ENCODE peak calls at places on chromosomes 11 and 22, in nine cellular contexts. Z is tibial nerve; D is CD8-positive, alpha-beta T cell; J is brain microvascular endothelial cell; V is cardiac muscle cell; W is fibroblast of lung; A is upper lobe of right lung; M is keratinocyte; X is AG04450. C is an unnamed sample.

GRCh38 chr11:83361831-83362230 is 75.7 kb upstream of the CCDC90B start:
- DNase-seq in M (no peak), W (no peak), X (no peak), D (no peak), J (no peak), A (no peak), Z (no peak), V (no peak), C (no peak)

GRCh38 chr22:39133871-39134270 is 18.6 kb downstream of the CBX7 start:
- DNase-seq in Z (no peak), M (no peak), V (no peak), A (no peak), X (no peak), W (no peak), J (no peak), D (no peak), C (no peak)

GRCh38 chr11:67265633-67266423 is 445 bp upstream of the GRK2 start:
- DNase-seq in D (peak), W (peak), Z (peak), A (peak), M (no peak), X (no peak), V (peak), J (no peak), C (no peak)

GRCh38 chr11:1563697-1564534 is 8.2 kb downstream of the DUSP8 start:
- DNase-seq in A (peak), V (no peak), D (no peak), W (no peak), X (no peak), Z (no peak), M (no peak), J (no peak), C (no peak)

GRCh38 chr11:130170345-130170744 is 10.8 kb downstream of the ST14 start:
- DNase-seq in Z (no peak), D (no peak), V (no peak), J (no peak), W (no peak), A (no peak), X (no peak), M (no peak), C (no peak)

GRCh38 chr11:556175-556699 is 4.3 kb downstream of the LMNTD2 start:
- DNase-seq in Z (no peak), V (no peak), D (no peak), J (no peak), W (no peak), M (no peak), X (no peak), A (no peak), C (no peak)

GRCh38 chr11:74579577-74580270 is 12.7 kb upstream of the POLD3 start:
- DNase-seq in J (no peak), Z (no peak), W (no peak), V (no peak), M (no peak), D (no peak), A (no peak), X (no peak), C (no peak)

GRCh38 chr11:36240746-36241295 is 48.4 kb downstream of the COMMD9 start:
- DNase-seq in J (no peak), A (no peak), W (no peak), V (no peak), X (no peak), Z (no peak), M (no peak), D (no peak), C (no peak)

GRCh38 chr11:46381046-46381835 is at the start of gene MDK:
- DNase-seq in V (peak), J (no peak), D (no peak), Z (no peak), W (no peak), M (no peak), A (no peak), X (no peak), C (no peak)

GRCh38 chr11:79493555-79494171 is 52.8 kb upstream of the TENM4 start:
- DNase-seq in J (peak), Z (peak), W (peak), M (peak), V (peak), D (no peak), X (peak), A (peak), C (no peak)

GRCh38 chr11:118646393-118646792 is 33.1 kb downstream of the TREH start:
- DNase-seq in J (no peak), D (no peak), A (no peak), X (no peak), V (peak), Z (no peak), W (no peak), M (no peak), C (no peak)

GRCh38 chr11:128775513-128775912 is 81.6 kb downstream of the FLI1 start:
- DNase-seq in D (no peak), M (no peak), Z (no peak), V (peak), W (peak), X (no peak), A (no peak), J (peak), C (no peak)

GRCh38 chr22:21707677-21708076 is 27.9 kb downstream of the YPEL1 start:
- DNase-seq in D (no peak), Z (no peak), A (no peak), W (no peak), V (peak), M (no peak), J (no peak), X (no peak), C (no peak)

GRCh38 chr11:83401506-83402225 is 115.5 kb upstream of the CCDC90B start:
- DNase-seq in M (no peak), J (no peak), V (no peak), Z (no peak), W (no peak), D (no peak), X (no peak), A (no peak), C (no peak)

GRCh38 chr11:90701040-90701439 is 478.2 kb upstream of the CHORDC1 start:
- DNase-seq in D (no peak), A (no peak), M (no peak), Z (no peak), W (no peak), X (no peak), V (no peak), J (peak), C (no peak)

GRCh38 chr11:22539851-22540376 is 85.7 kb downstream of the FANCF start:
- DNase-seq in W (peak), J (peak), A (no peak), X (no peak), Z (peak), D (no peak), M (no peak), V (peak), C (no peak)

GRCh38 chr11:17703951-17704350 is 15.4 kb upstream of the MYOD1 start:
- DNase-seq in A (no peak), M (no peak), V (peak), X (no peak), J (peak), D (no peak), Z (no peak), W (peak), C (no peak)

GRCh38 chr22:20586403-20586745 is 79.0 kb downstream of the MED15 start:
- DNase-seq in X (no peak), V (no peak), W (no peak), M (no peak), J (no peak), D (no peak), Z (no peak), A (peak), C (no peak)

GRCh38 chr22:43242627-43243026 is 55.7 kb upstream of the TTLL12 start:
- DNase-seq in D (no peak), W (no peak), Z (no peak), X (no peak), J (no peak), M (no peak), V (no peak), A (no peak), C (no peak)

GRCh38 chr11:102115557-102115956 is 5.3 kb downstream of the YAP1 start:
- DNase-seq in D (no peak), Z (no peak), X (no peak), J (peak), V (peak), A (no peak), W (peak), M (no peak), C (no peak)

GRCh38 chr11:46321757-46322156 is 25.5 kb upstream of the DGKZ start:
- DNase-seq in A (no peak), D (no peak), M (no peak), W (no peak), V (peak), J (no peak), Z (no peak), X (no peak), C (no peak)

GRCh38 chr22:39433476-39434242 is 23.2 kb upstream of the MGAT3 start:
- DNase-seq in D (no peak), Z (no peak), V (no peak), A (no peak), J (no peak), M (no peak), W (no peak), X (no peak), C (no peak)

GRCh38 chr11:66289548-66290331 is 797 bp upstream of the YIF1A start:
- DNase-seq in D (no peak), M (no peak), J (no peak), Z (peak), A (peak), W (no peak), V (no peak), X (peak), C (peak)

GRCh38 chr22:23088199-23088604 is 17.9 kb downstream of the GNAZ start:
- DNase-seq in V (no peak), X (no peak), D (no peak), W (no peak), Z (no peak), J (no peak), M (no peak), A (no peak), C (no peak)

GRCh38 chr11:114057605-114058004 is 1.9 kb upstream of the ZBTB16 start:
- DNase-seq in X (no peak), J (no peak), M (no peak), W (no peak), V (no peak), Z (no peak), D (no peak), A (no peak), C (no peak)

GRCh38 chr11:102323542-102324261 is 6.4 kb downstream of the BIRC3 start:
- DNase-seq in Z (no peak), X (peak), W (peak), D (no peak), J (peak), M (no peak), V (peak), A (no peak), C (no peak)

GRCh38 chr11:129388824-129389223 is 13.2 kb downstream of the BARX2 start:
- DNase-seq in X (no peak), A (no peak), V (no peak), Z (no peak), J (no peak), M (no peak), D (no peak), W (no peak), C (no peak)

GRCh38 chr11:12053606-12054361 is 45.4 kb upstream of the DKK3 start:
- DNase-seq in V (peak), X (no peak), D (peak), W (no peak), Z (no peak), M (no peak), A (no peak), J (no peak), C (no peak)

GRCh38 chr11:9789919-9790318 is 126.0 kb downstream of the SWAP70 start:
- DNase-seq in V (no peak), D (no peak), Z (no peak), W (no peak), J (no peak), X (no peak), A (no peak), M (no peak), C (no peak)

GRCh38 chr11:100875521-100875869 is 188.4 kb downstream of the ARHGAP42 start:
- DNase-seq in J (no peak), M (no peak), Z (no peak), W (no peak), X (no peak), V (no peak), D (no peak), A (no peak), C (no peak)

GRCh38 chr11:46285173-46285572 is 7.7 kb downstream of the CREB3L1 start:
- DNase-seq in Z (no peak), J (no peak), D (no peak), X (no peak), A (no peak), V (peak), M (no peak), W (no peak), C (no peak)

GRCh38 chr11:102666331-102666957 is 39.1 kb downstream of the MMP27 start:
- DNase-seq in Z (peak), D (no peak), X (peak), V (peak), M (no peak), W (peak), J (peak), A (no peak), C (no peak)

DNA sequence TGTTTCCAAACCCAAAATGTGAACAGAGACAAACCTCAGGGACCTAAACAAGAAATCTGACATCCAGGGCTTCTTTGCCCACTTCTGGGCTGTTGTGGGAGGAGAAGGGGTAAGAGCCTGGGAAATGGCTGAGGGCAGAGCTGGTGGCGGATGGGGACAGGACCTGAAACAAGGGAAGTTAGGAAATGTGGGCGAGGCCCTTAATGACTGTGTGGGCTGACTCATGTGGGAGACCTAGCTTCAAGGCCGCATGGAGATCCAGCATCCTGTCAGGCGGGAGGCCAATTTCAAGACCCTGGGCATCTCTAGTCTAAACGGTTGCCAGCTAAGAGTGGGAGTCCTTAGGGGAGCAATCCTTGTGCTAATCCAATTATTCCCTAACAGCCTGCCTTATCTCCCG is 2.1 kb upstream of the OAF start:
- DNase-seq in J (peak), M (no peak), Z (peak), V (peak), A (no peak), D (no peak), X (no peak), W (peak), C (peak)
- H3K27ac ChIP-seq in J (no peak), M (peak), Z (peak), V (no peak), A (no peak), D (no peak), X (no peak), W (no peak), C (peak)

GRCh38 chr22:41178425-41178975 is 26.6 kb upstream of the L3MBTL2 start:
- DNase-seq in W (no peak), V (no peak), Z (peak), X (no peak), A (no peak), D (no peak), J (no peak), M (no peak), C (no peak)

GRCh38 chr22:41175546-41175945 is 29.6 kb upstream of the L3MBTL2 start:
- DNase-seq in Z (no peak), M (no peak), D (no peak), J (no peak), A (no peak), V (no peak), W (no peak), X (no peak), C (no peak)

GRCh38 chr22:41177040-41177625 is 28.0 kb upstream of the L3MBTL2 start:
- DNase-seq in J (no peak), A (no peak), Z (no peak), W (no peak), M (no peak), D (no peak), V (no peak), X (no peak), C (no peak)

GRCh38 chr22:41180926-41181325 is 24.2 kb upstream of the L3MBTL2 start:
- DNase-seq in W (no peak), M (no peak), D (no peak), V (no peak), Z (no peak), A (no peak), J (no peak), X (no peak), C (no peak)

GRCh38 chr22:41177626-41178424 is 27.3 kb upstream of the L3MBTL2 start:
- DNase-seq in W (no peak), D (no peak), V (no peak), X (no peak), Z (no peak), J (no peak), A (no peak), M (no peak), C (no peak)
- H3K27ac ChIP-seq in W (no peak), D (no peak), V (no peak), X (no peak), Z (no peak), J (no peak), A (no peak), M (no peak), C (no peak)

GRCh38 chr11:111045408-111045806 is 200.1 kb upstream of the POU2AF2 start:
- DNase-seq in M (no peak), V (no peak), W (no peak), Z (no peak), J (no peak), A (no peak), X (no peak), D (no peak), C (no peak)
- H3K27ac ChIP-seq in M (no peak), V (no peak), W (no peak), Z (no peak), J (no peak), A (no peak), X (no peak), D (no peak), C (no peak)

DNA sequence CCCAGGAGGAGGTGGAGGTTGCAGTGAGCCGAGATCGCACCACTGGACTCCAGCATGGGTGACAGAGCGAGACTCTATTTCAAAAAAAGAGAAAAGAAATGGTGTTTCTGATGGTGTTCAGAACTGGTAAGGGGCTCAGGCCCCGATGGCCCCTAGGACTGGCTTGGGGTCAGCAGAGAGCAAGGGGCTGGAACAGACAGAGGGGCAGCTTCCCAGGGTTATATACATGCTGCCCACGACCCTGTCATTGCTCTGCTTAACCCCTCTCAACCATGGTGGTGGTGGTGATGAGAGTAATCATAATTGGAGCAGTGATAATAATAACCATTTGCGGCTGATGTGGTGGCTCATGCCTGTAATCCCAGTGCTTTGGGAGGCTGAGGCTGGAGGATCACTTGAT is 79.4 kb downstream of the CEP164 start:
- DNase-seq in W (no peak), J (no peak), Z (no peak), M (no peak), A (peak), V (no peak), X (no peak), D (no peak), C (no peak)
- H3K27ac ChIP-seq in W (no peak), J (no peak), Z (no peak), M (no peak), A (no peak), V (no peak), X (no peak), D (no peak), C (no peak)

GRCh38 chr11:86718999-86719398 is 46.6 kb upstream of the ME3 start:
- DNase-seq in Z (no peak), V (no peak), W (no peak), X (no peak), D (no peak), J (no peak), M (no peak), A (no peak), C (no peak)

GRCh38 chr11:86715611-86716010 is 43.2 kb upstream of the ME3 start:
- DNase-seq in A (no peak), M (no peak), V (no peak), W (no peak), Z (no peak), J (no peak), D (no peak), X (no peak), C (no peak)

GRCh38 chr11:86719781-86720463 is 47.5 kb upstream of the ME3 start:
- DNase-seq in X (no peak), A (no peak), D (no peak), W (peak), J (peak), V (peak), M (peak), Z (no peak), C (peak)

GRCh38 chr11:86718553-86718952 is 46.1 kb upstream of the ME3 start:
- DNase-seq in Z (no peak), M (no peak), A (no peak), J (no peak), D (no peak), V (no peak), X (no peak), W (no peak), C (no peak)

DNA sequence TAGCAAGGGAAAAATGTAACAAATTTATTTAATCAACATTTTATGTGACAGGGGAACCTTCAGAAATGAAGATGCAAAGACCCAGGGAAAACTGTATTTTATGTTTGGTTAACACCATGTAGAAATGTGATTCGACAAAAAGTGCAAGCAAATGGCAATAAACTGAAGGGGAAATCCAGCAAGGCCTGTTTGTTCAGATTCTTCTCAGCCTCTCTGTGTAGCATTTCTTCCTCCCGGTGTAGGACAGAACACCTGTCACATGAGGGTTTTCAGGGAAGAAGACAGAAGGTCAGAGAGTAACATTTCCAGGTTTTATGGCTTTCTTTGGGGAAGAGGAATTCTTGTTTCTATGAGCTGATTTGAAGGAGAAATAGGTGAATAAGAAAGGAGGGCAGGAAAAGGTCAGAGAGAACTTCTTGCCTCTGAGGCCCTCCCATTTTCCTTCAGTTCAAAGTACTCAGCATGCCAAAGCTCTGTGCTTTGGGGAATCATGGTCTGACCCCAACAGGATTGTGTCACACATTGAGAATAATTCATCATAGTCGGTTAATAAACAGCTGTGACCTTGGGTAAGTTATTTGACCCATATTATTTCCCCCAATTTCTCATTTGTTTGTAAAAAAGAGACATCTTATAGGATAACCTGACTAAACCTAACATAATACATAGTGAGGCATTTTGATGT is 45.5 kb upstream of the ME3 start:
- DNase-seq in W (peak), M (no peak), Z (no peak), V (no peak), D (no peak), A (no peak), J (no peak), X (no peak), C (no peak)
- H3K27ac ChIP-seq in W (no peak), M (no peak), Z (no peak), V (no peak), D (no peak), A (no peak), J (no peak), X (no peak), C (peak)

DNA sequence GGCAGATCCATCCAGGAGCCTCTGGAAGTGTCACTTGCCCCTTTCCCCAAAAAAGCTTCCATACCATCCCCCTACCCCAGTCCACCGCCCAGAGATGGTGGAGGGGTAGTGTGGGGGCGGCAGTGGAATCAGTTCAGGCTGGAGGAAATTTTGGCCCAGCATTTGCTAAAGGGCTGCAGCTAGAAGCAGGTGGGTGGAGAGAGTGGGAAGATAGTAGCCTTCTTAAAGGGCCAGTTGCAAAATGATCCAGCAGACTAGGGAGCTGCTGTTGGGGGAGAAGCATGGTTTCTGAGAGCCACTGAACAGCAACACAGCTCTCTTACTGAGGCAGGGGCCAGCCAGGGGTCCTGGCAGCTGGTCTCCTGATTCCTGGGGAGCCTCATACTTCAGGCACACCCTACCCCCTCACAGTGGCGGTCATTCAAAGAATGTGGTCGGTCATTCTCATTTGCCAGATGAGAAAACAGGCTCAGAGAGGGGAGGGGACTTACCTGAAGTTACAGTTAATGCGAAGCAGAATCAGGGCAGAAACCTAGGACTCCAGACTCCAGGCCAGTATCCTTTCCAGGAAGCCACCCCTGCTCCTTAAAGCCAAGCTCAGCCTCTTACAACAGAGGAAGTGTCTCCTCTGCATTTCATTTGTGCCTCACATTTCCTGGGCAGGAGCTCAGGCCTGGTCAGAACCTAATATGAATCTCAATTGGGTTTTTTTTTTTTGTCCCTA is 5.4 kb downstream of the SEC14L2 start:
- DNase-seq in W (peak), A (no peak), Z (no peak), M (no peak), V (peak), J (no peak), X (no peak), D (no peak), C (no peak)
- H3K27ac ChIP-seq in W (no peak), A (no peak), Z (peak), M (no peak), V (no peak), J (no peak), X (no peak), D (no peak), C (no peak)